ENCODE peak calls at places on chromosomes 6 and 20, in six cellular contexts. W is CD8-positive, alpha-beta T cell; N is kidney; L is uterus; H is fibroblast of the aortic adventitia; F is transverse colon. K is an unnamed sample.

GRCh38 chr6:154358019-154358545 is 1.5 kb upstream of the IPCEF1 start:
- DNase-seq in W (no peak), N (no peak), L (no peak), H (no peak), F (no peak), K (no peak)

GRCh38 chr20:58472273-58473018 is 42.8 kb downstream of the APCDD1L start:
- DNase-seq in W (no peak), N (no peak), L (no peak), H (no peak), F (no peak), K (no peak)

GRCh38 chr6:43052842-43053544 is 658 bp downstream of the CUL7 start:
- DNase-seq in W (no peak), N (peak; percentile 86), L (peak; percentile 27), H (peak; percentile 29), F (peak; percentile 21), K (peak; percentile 30)

GRCh38 chr6:38131527-38131965 is 312.0 kb downstream of the ZFAND3 start:
- DNase-seq in W (no peak), N (no peak), L (no peak), H (peak; percentile 98), F (no peak), K (peak; percentile 94)

GRCh38 chr6:72922401-72922800 is 300.5 kb downstream of the KCNQ5 start:
- DNase-seq in W (no peak), N (no peak), L (no peak), H (no peak), F (no peak), K (peak; percentile 10)

GRCh38 chr6:111631930-111632460 is 26.3 kb upstream of the TRAF3IP2 start:
- DNase-seq in W (no peak), N (no peak), L (peak; percentile 36), H (no peak), F (peak; percentile 66), K (no peak)

GRCh38 chr6:31057426-31058003 is 47.2 kb downstream of the MUC22 start:
- DNase-seq in W (no peak), N (no peak), L (no peak), H (peak; percentile 66), F (no peak), K (peak; percentile 31)

GRCh38 chr6:8219352-8219943 is 117.1 kb upstream of the EEF1E1 start:
- DNase-seq in W (no peak), N (no peak), L (peak; percentile 22), H (peak; percentile 77), F (peak; percentile 33), K (peak; percentile 77)

GRCh38 chr6:129485746-129486145 is 224.2 kb downstream of the ARHGAP18 start:
- DNase-seq in W (no peak), N (no peak), L (no peak), H (no peak), F (no peak), K (no peak)

GRCh38 chr6:43627008-43627825 is 1.8 kb downstream of the GTPBP2 start:
- DNase-seq in W (no peak), N (peak; percentile 76), L (peak; percentile 92), H (peak; percentile 98), F (peak; percentile 77), K (peak; percentile 97)

GRCh38 chr20:57573893-57574292 is 13.0 kb downstream of the PCK1 start:
- DNase-seq in W (no peak), N (no peak), L (no peak), H (no peak), F (no peak), K (no peak)

GRCh38 chr20:22582960-22583772 is 1.2 kb downstream of the FOXA2 start:
- DNase-seq in W (no peak), N (no peak), L (no peak), H (no peak), F (peak; percentile 19), K (no peak)

GRCh38 chr6:111800468-111800760 is 72.8 kb downstream of the FYN start:
- DNase-seq in W (no peak), N (no peak), L (no peak), H (no peak), F (no peak), K (no peak)

GRCh38 chr20:57594092-57594911 is 25.9 kb downstream of the ZBP1 start:
- DNase-seq in W (peak; percentile 49), N (peak; percentile 74), L (no peak), H (peak; percentile 43), F (peak; percentile 57), K (peak; percentile 38)

GRCh38 chr20:43511879-43512278 is 4.4 kb downstream of the L3MBTL1 start:
- DNase-seq in W (no peak), N (no peak), L (no peak), H (no peak), F (no peak), K (no peak)

GRCh38 chr6:157841211-157841840 is 18.3 kb downstream of the SNX9 start:
- DNase-seq in W (no peak), N (no peak), L (no peak), H (no peak), F (peak; percentile 41), K (no peak)

GRCh38 chr6:140542858-140543257 is 1168.4 kb upstream of the CITED2 start:
- DNase-seq in W (no peak), N (no peak), L (no peak), H (no peak), F (no peak), K (no peak)

GRCh38 chr6:142013875-142014495 is 118.7 kb upstream of the GJE1 start:
- DNase-seq in W (no peak), N (no peak), L (no peak), H (no peak), F (no peak), K (no peak)

GRCh38 chr6:31620586-31621319 is at the start of gene PRRC2A:
- DNase-seq in W (peak; percentile 80), N (peak; percentile 98), L (peak; percentile 83), H (peak; percentile 53), F (peak; percentile 96), K (peak; percentile 61)

GRCh38 chr6:102679844-102680243 is 1286.3 kb downstream of the GRIK2 start:
- DNase-seq in W (no peak), N (no peak), L (no peak), H (no peak), F (no peak), K (no peak)

GRCh38 chr20:19408971-19409370 is 196.5 kb downstream of the SLC24A3 start:
- DNase-seq in W (no peak), N (no peak), L (no peak), H (no peak), F (no peak), K (no peak)

GRCh38 chr6:12297363-12298016 is 7.3 kb downstream of the EDN1 start:
- DNase-seq in W (no peak), N (no peak), L (no peak), H (no peak), F (no peak), K (peak; percentile 19)

GRCh38 chr6:27293436-27294152 is 18.5 kb downstream of the POM121L2 start:
- DNase-seq in W (no peak), N (no peak), L (no peak), H (peak; percentile 48), F (no peak), K (peak; percentile 61)

GRCh38 chr6:153957409-153957808 is 81.6 kb upstream of the OPRM1 start:
- DNase-seq in W (no peak), N (no peak), L (no peak), H (no peak), F (no peak), K (no peak)

GRCh38 chr6:146135167-146135566 is 106.3 kb downstream of the GRM1 start:
- DNase-seq in W (no peak), N (no peak), L (no peak), H (peak; percentile 1), F (no peak), K (no peak)

GRCh38 chr6:109865968-109866367 is 112.1 kb upstream of the GPR6 start:
- DNase-seq in W (no peak), N (no peak), L (no peak), H (no peak), F (no peak), K (no peak)
- TF ChIP-seq CTCF in W (no peak), N (no peak), L (no peak), H (no peak), F (no peak), K (no peak)

GRCh38 chr20:10669843-10670446 is 3.9 kb downstream of the JAG1 start:
- DNase-seq in W (no peak), N (no peak), L (no peak), H (no peak), F (no peak), K (no peak)
- H3K4me3 ChIP-seq in W (no peak overlapping the region), N (peak overlapping the region; percentile 39), L (peak overlapping the region; percentile 88), H (peak overlapping the region; percentile 76), F (no peak overlapping the region), K (peak overlapping the region; percentile 95)

GRCh38 chr6:79430913-79431312 is 106.3 kb downstream of the LCA5 start:
- DNase-seq in W (no peak), N (no peak), L (no peak), H (no peak), F (no peak), K (no peak)

GRCh38 chr6:79432726-79433125 is 104.5 kb downstream of the LCA5 start:
- DNase-seq in W (no peak), N (no peak), L (no peak), H (peak; percentile 17), F (no peak), K (peak; percentile 33)

GRCh38 chr6:79427721-79428120 is 109.5 kb downstream of the LCA5 start:
- DNase-seq in W (no peak), N (no peak), L (no peak), H (no peak), F (no peak), K (no peak)

GRCh38 chr6:79426625-79427278 is 110.5 kb downstream of the LCA5 start:
- DNase-seq in W (no peak), N (no peak), L (no peak), H (no peak), F (no peak), K (no peak)

GRCh38 chr6:79431469-79431868 is 105.8 kb downstream of the LCA5 start:
- DNase-seq in W (no peak), N (no peak), L (no peak), H (no peak), F (no peak), K (no peak)
- TF ChIP-seq CTCF in W (no peak), N (no peak), L (no peak), H (no peak), F (peak; percentile 14), K (peak; percentile 13)

DNA sequence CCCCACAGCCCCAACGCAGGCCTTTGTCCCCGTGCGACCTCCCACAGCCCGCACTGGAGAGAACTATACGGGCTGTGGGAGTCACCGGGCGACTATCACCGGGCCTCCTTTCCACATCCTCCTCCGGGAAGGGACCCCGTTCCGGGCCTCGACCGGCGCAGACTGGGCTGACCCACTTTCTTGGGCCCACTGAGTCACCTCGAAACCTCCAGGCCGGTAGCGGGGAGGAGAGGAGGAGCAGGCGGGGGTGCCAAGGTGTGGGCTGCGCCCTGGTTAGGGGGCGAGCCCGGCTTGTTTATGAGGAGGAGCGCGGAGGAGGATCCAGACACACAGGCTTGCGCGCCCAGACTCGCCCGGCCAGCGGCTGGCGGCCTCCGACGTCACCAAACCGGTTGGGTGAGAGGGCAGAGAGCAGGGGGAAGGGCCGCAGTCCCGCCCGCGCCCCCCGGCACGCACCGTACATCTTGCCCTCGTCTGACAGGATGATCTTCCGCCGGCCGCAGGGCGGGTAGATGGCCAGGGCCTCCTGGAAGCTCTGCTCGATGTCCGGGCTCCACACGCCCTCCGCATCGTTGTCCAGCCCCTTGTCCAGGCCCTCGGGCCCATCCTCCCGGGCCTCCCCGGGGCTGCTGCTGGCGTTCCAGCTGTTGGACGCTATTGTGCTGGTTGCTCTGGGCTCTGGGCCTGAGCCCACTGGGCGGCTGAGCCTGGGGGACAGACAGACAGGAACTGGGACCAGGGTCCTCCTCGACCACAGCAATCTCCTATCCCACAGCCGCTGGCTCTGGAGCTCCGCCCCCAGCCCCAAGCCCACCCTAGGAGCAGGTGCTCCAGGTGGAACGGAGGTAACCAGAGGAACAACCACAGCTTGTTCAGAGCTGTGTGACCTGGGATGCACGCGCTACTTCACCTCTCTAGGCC is 10.6 kb downstream of the TEAD3 start:
- DNase-seq in W (no peak), N (peak; percentile 88), L (peak; percentile 96), H (peak; percentile 29), F (peak; percentile 92), K (peak; percentile 66)
- H3K4me3 ChIP-seq in W (no peak overlapping the region), N (no peak overlapping the region), L (peak overlapping the region; percentile 27), H (peak overlapping the region; percentile 13), F (no peak overlapping the region), K (no peak overlapping the region)

GRCh38 chr6:55069132-55069781 is 105.1 kb upstream of the HCRTR2 start:
- DNase-seq in W (no peak), N (no peak), L (no peak), H (peak; percentile 59), F (peak; percentile 36), K (peak; percentile 72)
- TF ChIP-seq CTCF in W (no peak), N (peak; percentile 43), L (no peak), H (peak; percentile 60), F (peak; percentile 62), K (peak; percentile 83)